ENCODE peak calls at places on chromosomes 7 and 10, in four cellular contexts. S, P, O and N are unnamed samples.

GRCh38 chr10:26449726-26450125 is 11.6 kb downstream of the APBB1IP start:
- DNase-seq in S (no peak), O (no peak), P (no peak), N (no peak)

GRCh38 chr10:3791974-3792633 is 7.1 kb upstream of the KLF6 start:
- DNase-seq in P (no peak), O (no peak), S (no peak), N (no peak)

GRCh38 chr7:137996386-137996851 is 5.5 kb downstream of the CREB3L2 start:
- DNase-seq in O (no peak), S (peak), P (no peak), N (no peak)

GRCh38 chr10:59177031-59177861 is 803 bp downstream of the PHYHIPL start:
- DNase-seq in S (no peak), P (peak), O (no peak), N (peak)

GRCh38 chr7:137687556-137688280 is 159.1 kb downstream of the DGKI start:
- DNase-seq in O (no peak), S (no peak), P (no peak), N (no peak)

GRCh38 chr7:17719998-17720397 is 220.3 kb downstream of the SNX13 start:
- DNase-seq in O (no peak), S (no peak), P (no peak), N (no peak)

GRCh38 chr7:158085741-158086695 is 501.6 kb downstream of the PTPRN2 start:
- DNase-seq in O (no peak), S (no peak), P (no peak), N (no peak)

GRCh38 chr7:34208878-34209621 is 303.7 kb downstream of the BMPER start:
- DNase-seq in O (no peak), S (no peak), P (no peak), N (no peak)

GRCh38 chr7:16770657-16771329 is 17.2 kb downstream of the TSPAN13 start:
- DNase-seq in S (no peak), P (no peak), O (no peak), N (no peak)

GRCh38 chr7:151940048-151940845 is 16.0 kb upstream of the GALNTL5 start:
- DNase-seq in O (no peak), P (no peak), S (no peak), N (no peak)

GRCh38 chr7:122430710-122431109 is 126.2 kb upstream of the FEZF1 start:
- DNase-seq in S (no peak), O (no peak), P (no peak), N (no peak)

GRCh38 chr10:98249134-98249533 is 18.9 kb downstream of the LOXL4 start:
- DNase-seq in P (peak), O (no peak), S (no peak), N (no peak)

GRCh38 chr10:118002581-118002980 is 44.2 kb downstream of the RAB11FIP2 start:
- DNase-seq in S (no peak), P (no peak), O (no peak), N (no peak)

GRCh38 chr10:102712843-102713242 is 1.4 kb downstream of the ARL3 start:
- DNase-seq in P (no peak), S (no peak), O (no peak), N (no peak)

GRCh38 chr10:102713483-102713813 is 749 bp downstream of the ARL3 start:
- DNase-seq in O (no peak), P (no peak), S (no peak), N (peak)

GRCh38 chr10:102713814-102714620 is at the start of gene ARL3:
- DNase-seq in S (peak), O (peak), P (peak), N (peak)

GRCh38 chr10:102712089-102712488 is 2.1 kb downstream of the ARL3 start:
- DNase-seq in S (no peak), P (no peak), O (no peak), N (no peak)

GRCh38 chr10:102710604-102711003 is 3.6 kb downstream of the ARL3 start:
- DNase-seq in P (peak), S (no peak), O (no peak), N (no peak)
- TF ChIP-seq TARDBP in P (no peak), S (no peak), O (no peak), N (no peak)

GRCh38 chr10:69278446-69278963 is at the start of gene HK1:
- DNase-seq in O (no peak), P (no peak), S (no peak), N (no peak)
- TF ChIP-seq TARDBP in O (no peak), P (no peak), S (no peak), N (no peak)

GRCh38 chr10:78299861-78300453 is 266.3 kb downstream of the RPS24 start:
- DNase-seq in P (no peak), O (peak), S (no peak), N (no peak)
- TF ChIP-seq TARDBP in P (no peak), O (no peak), S (no peak), N (no peak)

GRCh38 chr10:76113952-76114351 is 682.5 kb downstream of the LRMDA start:
- DNase-seq in P (peak), O (no peak), S (no peak), N (peak)
- TF ChIP-seq TARDBP in P (no peak), O (no peak), S (no peak), N (no peak)

GRCh38 chr10:123848564-123849457 is 42.8 kb downstream of the CPXM2 start:
- DNase-seq in S (no peak), P (no peak), O (peak), N (no peak)
- TF ChIP-seq TARDBP in S (no peak), P (no peak), O (no peak), N (no peak)

DNA sequence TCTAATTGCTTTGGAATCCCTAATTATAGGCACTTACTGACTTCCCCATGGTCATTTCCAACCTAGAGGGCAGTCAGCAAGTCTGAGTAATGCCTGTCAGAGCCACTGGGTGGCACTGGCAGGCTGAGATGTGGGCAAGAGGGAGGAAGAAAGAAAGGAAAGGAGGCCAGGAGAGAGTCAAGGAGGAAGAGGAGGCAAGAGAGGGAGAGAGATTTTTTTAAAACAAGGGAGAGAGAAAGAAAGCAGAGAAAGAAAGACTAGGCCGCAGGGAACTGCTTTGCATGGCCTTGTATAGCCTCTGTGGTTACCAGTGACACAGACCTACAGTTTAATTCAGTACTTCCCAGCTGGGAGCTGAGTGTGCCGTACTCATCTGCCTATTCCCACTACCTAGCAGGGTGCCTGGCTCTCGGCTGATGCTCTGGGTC is 210.4 kb upstream of the ADO start:
- DNase-seq in S (peak), P (peak), O (peak), N (peak)
- TF ChIP-seq TARDBP in S (no peak), P (no peak), O (no peak), N (no peak)

GRCh38 chr10:128539784-128540759 is 413.8 kb upstream of the MKI67 start:
- DNase-seq in P (no peak), O (no peak), S (no peak), N (no peak)
- TF ChIP-seq TARDBP in P (no peak), O (no peak), S (no peak), N (no peak)

GRCh38 chr10:86868353-86868752 is 89.1 kb downstream of the MMRN2 start:
- DNase-seq in S (no peak), O (no peak), P (no peak), N (peak)

GRCh38 chr10:86867149-86867548 is 90.3 kb downstream of the MMRN2 start:
- DNase-seq in P (no peak), S (no peak), O (no peak), N (no peak)

GRCh38 chr10:86872757-86873156 is 84.7 kb downstream of the MMRN2 start:
- DNase-seq in P (no peak), S (no peak), O (no peak), N (no peak)

GRCh38 chr10:86871563-86872183 is 85.7 kb downstream of the MMRN2 start:
- DNase-seq in O (no peak), S (no peak), P (peak), N (no peak)

GRCh38 chr10:86870679-86871078 is 86.7 kb downstream of the MMRN2 start:
- DNase-seq in P (no peak), S (no peak), O (no peak), N (no peak)
- TF ChIP-seq TARDBP in P (no peak), S (no peak), O (no peak), N (no peak)

GRCh38 chr7:53426145-53426750 is 390.8 kb downstream of the POM121L12 start:
- DNase-seq in P (no peak), S (no peak), O (no peak), N (no peak)
- TF ChIP-seq TARDBP in P (no peak), S (no peak), O (no peak), N (no peak)

GRCh38 chr10:132100556-132101349 is 35.0 kb downstream of the JAKMIP3 start:
- DNase-seq in P (no peak), S (no peak), O (no peak), N (no peak)
- TF ChIP-seq TARDBP in P (no peak), S (no peak), O (no peak), N (no peak)